ENCODE peak calls at places on chromosomes 6 and 20, in eight cellular contexts. O, H, P, I, X, N, E and U are unnamed samples.

GRCh38 chr20:37845878-37846277 is 57.0 kb upstream of the VSTM2L start:
- DNase-seq in X (no peak), O (no peak), E (no peak), H (no peak), N (no peak), P (no peak), I (no peak), U (no peak)

GRCh38 chr20:11210611-11211010 is 536.8 kb upstream of the JAG1 start:
- DNase-seq in E (no peak), X (no peak), O (no peak), I (no peak), H (no peak), N (no peak), P (no peak), U (no peak)

GRCh38 chr20:59705651-59706101 is 101.3 kb downstream of the PHACTR3 start:
- DNase-seq in I (peak; percentile 47), N (no peak), P (no peak), E (no peak), X (peak; percentile 4), H (no peak), O (no peak), U (no peak)

GRCh38 chr6:116256694-116257093 is 2.8 kb upstream of the TSPYL4 start:
- DNase-seq in E (no peak), P (no peak), X (no peak), N (no peak), O (no peak), I (no peak), H (no peak), U (no peak)

GRCh38 chr6:168428863-168429262 is 12.1 kb upstream of the SMOC2 start:
- DNase-seq in O (no peak), X (no peak), H (no peak), P (no peak), N (no peak), E (no peak), I (no peak), U (no peak)

GRCh38 chr20:37486186-37486999 is 34.7 kb upstream of the NNAT start:
- DNase-seq in H (no peak), O (no peak), E (no peak), P (no peak), I (no peak), X (no peak), N (no peak), U (no peak)

GRCh38 chr6:35085359-35086281 is 55.5 kb downstream of the TCP11 start:
- DNase-seq in O (peak; percentile 14), P (no peak), I (no peak), E (no peak), H (no peak), N (no peak), X (no peak), U (no peak)

GRCh38 chr20:53795170-53795569 is 201.5 kb upstream of the ZNF217 start:
- DNase-seq in H (peak; percentile 49), P (no peak), N (no peak), X (no peak), E (no peak), O (no peak), I (no peak), U (no peak)

GRCh38 chr20:58492795-58493538 is 22.2 kb downstream of the APCDD1L start:
- DNase-seq in O (no peak), I (no peak), P (no peak), E (no peak), X (no peak), N (no peak), H (peak; percentile 19), U (no peak)
- TF ChIP-seq EZH2phosphoT487 in O (no peak), I (no peak), P (no peak), E (no peak), X (no peak), N (no peak), H (no peak), U (no peak)

DNA sequence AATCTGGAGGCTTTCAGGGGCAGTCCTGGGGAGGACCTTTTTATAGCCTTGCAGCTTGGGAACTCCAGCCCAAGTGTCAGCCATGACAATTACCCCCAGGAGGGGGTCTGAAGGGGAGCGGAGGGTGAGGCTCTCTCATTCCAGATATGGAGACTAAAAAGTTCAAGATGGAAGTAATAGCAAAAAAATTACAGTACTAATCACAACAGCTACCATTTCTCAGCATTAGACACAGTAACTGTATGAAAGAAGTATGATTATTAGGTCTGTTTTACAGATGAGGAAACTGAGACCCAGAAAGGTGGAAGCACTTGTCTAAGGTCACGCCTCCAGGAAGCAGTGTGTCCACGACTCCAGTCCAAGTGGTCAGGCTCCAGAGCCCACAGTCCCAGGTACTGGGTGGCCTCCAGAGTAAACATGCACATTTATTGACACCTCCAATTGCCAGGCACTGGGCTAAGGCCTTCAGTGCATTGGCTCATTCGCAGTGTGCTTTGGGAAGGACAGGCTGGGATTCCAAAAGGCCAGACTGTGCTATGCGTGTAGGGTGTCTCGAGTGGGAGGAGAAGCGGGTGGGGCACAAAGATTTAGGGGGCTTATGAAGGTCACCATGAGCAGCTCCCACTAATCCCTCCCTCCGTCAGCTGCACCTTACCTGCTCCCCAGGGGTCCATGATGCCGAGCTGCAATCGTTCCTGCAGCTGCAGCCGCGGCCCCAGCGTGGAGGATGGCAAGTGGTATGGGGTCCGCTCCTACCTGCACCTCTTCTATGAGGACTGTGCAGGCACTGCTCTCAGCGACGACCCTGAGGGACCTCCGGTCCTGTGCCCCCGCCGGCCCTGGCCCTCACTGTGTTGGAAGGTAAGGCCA is 2.3 kb downstream of the NRSN2 start:
- DNase-seq in N (no peak), H (no peak), P (no peak), I (no peak), E (no peak), O (no peak), X (no peak), U (no peak)
- H3K4me3 ChIP-seq in N (peak overlapping the region; percentile 83), H (peak overlapping the region; percentile 79), P (no peak overlapping the region), I (peak overlapping the region; percentile 94), E (peak overlapping the region; percentile 64), O (peak overlapping the region; percentile 88), X (no peak overlapping the region), U (peak overlapping the region; percentile 43)

GRCh38 chr6:161748535-161749386 is 474.9 kb upstream of the AGPAT4 start:
- DNase-seq in X (peak; percentile 19), O (peak; percentile 39), H (peak; percentile 47), I (peak; percentile 96), P (peak; percentile 86), E (peak; percentile 33), N (no peak), U (peak; percentile 56)
- TF ChIP-seq CTCF in X (peak; percentile 75), O (no peak), H (peak; percentile 65), I (peak; percentile 87), P (peak; percentile 88), E (peak; percentile 31), N (peak; percentile 30), U (peak; percentile 59)

DNA sequence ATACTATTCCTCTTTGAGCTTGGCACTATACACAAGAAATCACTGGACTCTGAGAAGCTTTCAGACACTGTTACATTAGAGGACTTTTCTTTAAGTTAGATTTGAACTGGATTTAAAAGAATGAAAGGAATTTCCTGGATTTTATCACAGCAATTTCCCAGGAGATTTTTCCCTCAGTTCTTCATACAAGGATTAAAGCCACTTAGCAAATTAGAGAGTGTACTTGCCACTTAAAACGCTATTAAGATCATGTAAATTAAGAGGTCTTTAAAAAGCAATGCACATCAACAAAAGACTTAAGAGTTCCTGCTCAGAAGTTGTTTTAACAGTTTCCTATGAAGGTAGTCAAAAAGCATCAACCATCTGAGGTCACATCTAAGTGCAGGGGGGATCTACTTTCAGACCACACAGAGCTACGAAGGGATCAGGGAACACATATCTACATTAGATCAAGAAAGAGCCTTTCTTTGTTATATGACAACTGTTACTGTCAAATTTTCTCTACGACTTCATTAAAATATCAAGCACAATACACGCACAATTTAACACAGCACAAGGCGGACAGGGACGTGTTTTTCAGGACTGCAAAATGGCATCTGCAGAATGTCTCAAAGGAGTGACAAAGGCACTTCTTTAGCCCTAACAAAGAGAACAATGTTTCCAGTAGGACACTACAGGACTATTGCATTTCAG is 65.8 kb downstream of the EPB41L2 start:
- DNase-seq in I (no peak), O (no peak), N (no peak), E (no peak), P (peak; percentile 55), H (no peak), X (no peak), U (no peak)
- TF ChIP-seq EZH2phosphoT487 in I (no peak), O (no peak), N (no peak), E (no peak), P (peak; percentile 72), H (no peak), X (no peak), U (no peak)